ENCODE peak calls at places on chromosomes 11 and 22, in four cellular contexts. E is suprapubic skin, U is EL, S is hepatocyte. R is an unnamed sample.

GRCh38 chr22:23257889-23258825 is 77.8 kb downstream of the BCR start:
- DNase-seq in E (no peak), U (no peak), S (no peak), R (no peak)

GRCh38 chr11:65482306-65482850 is 16.5 kb upstream of the MALAT1 start:
- DNase-seq in E (no peak), U (no peak), S (no peak), R (no peak)

GRCh38 chr11:64339319-64339718 is 685 bp upstream of the CCDC88B start:
- DNase-seq in E (no peak), U (no peak), S (no peak), R (no peak)

GRCh38 chr11:43575931-43576833 is 104.4 kb upstream of the HSD17B12 start:
- DNase-seq in E (no peak), U (no peak), S (no peak), R (peak)

GRCh38 chr11:120985718-120986569 is 38.0 kb upstream of the TBCEL start:
- DNase-seq in E (no peak), U (peak), S (peak), R (peak)

GRCh38 chr11:12666905-12667304 is 7.3 kb upstream of the TEAD1 start:
- DNase-seq in E (no peak), U (no peak), S (no peak), R (no peak)

GRCh38 chr22:26050079-26050478 is 119.2 kb upstream of the SEZ6L start:
- DNase-seq in E (no peak), U (no peak), S (no peak), R (no peak)

GRCh38 chr11:5369793-5370192 is 13.8 kb upstream of the OR51M1 start:
- DNase-seq in E (no peak), U (peak), S (no peak), R (peak)

GRCh38 chr11:102934735-102935134 is 20.8 kb downstream of the MMP13 start:
- DNase-seq in E (no peak), U (no peak), S (no peak), R (no peak)

GRCh38 chr22:17665884-17666283 is 27.3 kb downstream of the BCL2L13 start:
- DNase-seq in E (no peak), U (no peak), S (no peak), R (no peak)

GRCh38 chr22:25114369-25115362 is 85.0 kb upstream of the CRYBB3 start:
- DNase-seq in E (no peak), U (no peak), S (no peak), R (no peak)

GRCh38 chr11:61069427-61069826 is 32.9 kb upstream of the CD5 start:
- DNase-seq in E (peak), U (no peak), S (no peak), R (no peak)

GRCh38 chr11:1639102-1639620 is 9.6 kb downstream of the KRTAP5-5 start:
- DNase-seq in E (no peak), U (no peak), S (no peak), R (peak)

GRCh38 chr22:33921576-33922181 is 1.4 kb upstream of the LARGE1 start:
- DNase-seq in E (peak), U (no peak), S (peak), R (peak)

GRCh38 chr11:77068461-77069335 is 1.9 kb downstream of the CAPN5 start:
- DNase-seq in E (peak), U (no peak), S (no peak), R (no peak)

GRCh38 chr11:3616721-3617460 is 24.9 kb downstream of the ART5 start:
- DNase-seq in E (peak), U (no peak), S (no peak), R (peak)

GRCh38 chr11:1573077-1573846 is 1.2 kb upstream of the DUSP8 start:
- DNase-seq in E (no peak), U (no peak), S (no peak), R (peak)

GRCh38 chr11:119594639-119595249 is 134.3 kb downstream of the NECTIN1 start:
- DNase-seq in E (no peak), U (peak), S (no peak), R (peak)

GRCh38 chr11:119551726-119552510 is 128.9 kb upstream of the THY1 start:
- DNase-seq in E (no peak), U (peak), S (no peak), R (no peak)

GRCh38 chr11:32870676-32871075 is 21.9 kb upstream of the QSER1 start:
- DNase-seq in E (no peak), U (peak), S (no peak), R (no peak)

GRCh38 chr11:92482502-92482901 is 257.9 kb downstream of the FAT3 start:
- DNase-seq in E (no peak), U (no peak), S (no peak), R (peak)

GRCh38 chr11:61145228-61146005 is 15.8 kb downstream of the VPS37C start:
- DNase-seq in E (no peak), U (no peak), S (no peak), R (no peak)

GRCh38 chr22:24541681-24542515 is 13.0 kb downstream of the GUCD1 start:
- DNase-seq in E (no peak), U (no peak), S (no peak), R (no peak)

GRCh38 chr11:78078218-78079167 is 1.2 kb downstream of the NDUFC2 start:
- DNase-seq in E (no peak), U (no peak), S (no peak), R (no peak)

GRCh38 chr22:35538801-35539321 is 1.8 kb upstream of the RASD2 start:
- DNase-seq in E (no peak), U (peak), S (no peak), R (no peak)

R was measured in left kidney.